ENCODE peak calls at places on chromosome 9, in five cellular contexts. One of them, this sample, is unnamed. For H3K36me3 and H3K9me3, the result is how much of the 10 kb centered on the place peaks cover.

GRCh38 chr9:121026260-121026691 is 23.8 kb downstream of the C5 start:
- DNase-seq in endothelial cell of umbilical vein: no peak
- DNase-seq in neural progenitor cell: no peak
- DNase-seq in fibroblast of lung: no peak
- DNase-seq in effector memory CD4-positive, alpha-beta T cell: no peak
- DNase-seq in this sample: no peak

GRCh38 chr9:26744362-26744965 is 148.1 kb downstream of the CAAP1 start:
- DNase-seq in endothelial cell of umbilical vein: peak
- DNase-seq in neural progenitor cell: peak
- DNase-seq in fibroblast of lung: peak
- DNase-seq in effector memory CD4-positive, alpha-beta T cell: no peak
- DNase-seq in this sample: peak

GRCh38 chr9:4691794-4692193 is 12.4 kb downstream of the CDC37L1 start:
- DNase-seq in endothelial cell of umbilical vein: no peak
- DNase-seq in neural progenitor cell: no peak
- DNase-seq in fibroblast of lung: no peak
- DNase-seq in effector memory CD4-positive, alpha-beta T cell: no peak
- DNase-seq in this sample: no peak

GRCh38 chr9:133107245-133107722 is 13.8 kb downstream of the RALGDS start:
- DNase-seq in endothelial cell of umbilical vein: no peak
- DNase-seq in neural progenitor cell: no peak
- DNase-seq in fibroblast of lung: no peak
- DNase-seq in effector memory CD4-positive, alpha-beta T cell: no peak
- DNase-seq in this sample: no peak

GRCh38 chr9:129891519-129891918 is 56.3 kb downstream of the USP20 start:
- DNase-seq in endothelial cell of umbilical vein: no peak
- DNase-seq in neural progenitor cell: no peak
- DNase-seq in fibroblast of lung: no peak
- DNase-seq in effector memory CD4-positive, alpha-beta T cell: no peak
- DNase-seq in this sample: peak

GRCh38 chr9:20353931-20354652 is 268.2 kb downstream of the MLLT3 start:
- DNase-seq in endothelial cell of umbilical vein: no peak
- DNase-seq in neural progenitor cell: no peak
- DNase-seq in fibroblast of lung: no peak
- DNase-seq in effector memory CD4-positive, alpha-beta T cell: no peak
- DNase-seq in this sample: no peak

GRCh38 chr9:72160446-72161123 is 11.3 kb downstream of the GDA start:
- DNase-seq in endothelial cell of umbilical vein: no peak
- DNase-seq in neural progenitor cell: no peak
- DNase-seq in fibroblast of lung: no peak
- DNase-seq in effector memory CD4-positive, alpha-beta T cell: no peak
- DNase-seq in this sample: no peak

GRCh38 chr9:25206027-25206426 is 472.2 kb downstream of the TUSC1 start:
- DNase-seq in endothelial cell of umbilical vein: no peak
- DNase-seq in neural progenitor cell: no peak
- DNase-seq in fibroblast of lung: no peak
- DNase-seq in effector memory CD4-positive, alpha-beta T cell: no peak
- DNase-seq in this sample: no peak

GRCh38 chr9:31541626-31542025 is 842.8 kb upstream of the ACO1 start:
- DNase-seq in endothelial cell of umbilical vein: no peak
- DNase-seq in neural progenitor cell: no peak
- DNase-seq in fibroblast of lung: no peak
- DNase-seq in effector memory CD4-positive, alpha-beta T cell: no peak
- DNase-seq in this sample: no peak

GRCh38 chr9:136514022-136514714 is 31.3 kb upstream of the SEC16A start:
- DNase-seq in endothelial cell of umbilical vein: no peak
- DNase-seq in neural progenitor cell: no peak
- DNase-seq in fibroblast of lung: no peak
- DNase-seq in effector memory CD4-positive, alpha-beta T cell: no peak
- DNase-seq in this sample: no peak

GRCh38 chr9:33133186-33133585 is 34.0 kb downstream of the B4GALT1 start:
- DNase-seq in endothelial cell of umbilical vein: no peak
- DNase-seq in neural progenitor cell: no peak
- DNase-seq in fibroblast of lung: no peak
- DNase-seq in effector memory CD4-positive, alpha-beta T cell: no peak
- DNase-seq in this sample: no peak

GRCh38 chr9:110101531-110102161 is 106.3 kb downstream of the C9orf152 start:
- DNase-seq in endothelial cell of umbilical vein: no peak
- DNase-seq in neural progenitor cell: no peak
- DNase-seq in fibroblast of lung: peak
- DNase-seq in effector memory CD4-positive, alpha-beta T cell: no peak
- DNase-seq in this sample: no peak

GRCh38 chr9:94825620-94825958 is 99.1 kb downstream of the AOPEP start:
- DNase-seq in endothelial cell of umbilical vein: no peak
- DNase-seq in neural progenitor cell: no peak
- DNase-seq in fibroblast of lung: no peak
- DNase-seq in effector memory CD4-positive, alpha-beta T cell: no peak
- DNase-seq in this sample: no peak

GRCh38 chr9:93586290-93587057 is 10.1 kb downstream of the PHF2 start:
- DNase-seq in endothelial cell of umbilical vein: no peak
- DNase-seq in neural progenitor cell: no peak
- DNase-seq in fibroblast of lung: no peak
- DNase-seq in effector memory CD4-positive, alpha-beta T cell: no peak
- DNase-seq in this sample: no peak

GRCh38 chr9:101005248-101005647 is 23.3 kb upstream of the PLPPR1 start:
- DNase-seq in endothelial cell of umbilical vein: no peak
- DNase-seq in neural progenitor cell: no peak
- DNase-seq in fibroblast of lung: no peak
- DNase-seq in effector memory CD4-positive, alpha-beta T cell: no peak
- DNase-seq in this sample: no peak

GRCh38 chr9:4324513-4324912 is 24.6 kb upstream of the GLIS3 start:
- DNase-seq in endothelial cell of umbilical vein: peak
- DNase-seq in neural progenitor cell: no peak
- DNase-seq in fibroblast of lung: peak
- DNase-seq in effector memory CD4-positive, alpha-beta T cell: no peak
- DNase-seq in this sample: no peak

GRCh38 chr9:70020217-70020616 is 23.4 kb upstream of the MAMDC2 start:
- DNase-seq in endothelial cell of umbilical vein: no peak
- DNase-seq in neural progenitor cell: no peak
- DNase-seq in fibroblast of lung: no peak
- DNase-seq in effector memory CD4-positive, alpha-beta T cell: no peak
- DNase-seq in this sample: no peak

GRCh38 chr9:136171009-136171800 is 33.7 kb downstream of the LHX3 start:
- DNase-seq in endothelial cell of umbilical vein: no peak
- DNase-seq in neural progenitor cell: peak
- DNase-seq in fibroblast of lung: peak
- DNase-seq in effector memory CD4-positive, alpha-beta T cell: no peak
- DNase-seq in this sample: no peak

GRCh38 chr9:16106211-16106610 is 553.4 kb downstream of the CCDC171 start:
- DNase-seq in endothelial cell of umbilical vein: no peak
- DNase-seq in neural progenitor cell: peak
- DNase-seq in fibroblast of lung: peak
- DNase-seq in effector memory CD4-positive, alpha-beta T cell: no peak
- DNase-seq in this sample: no peak

GRCh38 chr9:27181381-27181780 is 72.4 kb downstream of the TEK start:
- DNase-seq in endothelial cell of umbilical vein: peak
- DNase-seq in neural progenitor cell: no peak
- DNase-seq in fibroblast of lung: peak
- DNase-seq in effector memory CD4-positive, alpha-beta T cell: no peak
- DNase-seq in this sample: no peak

DNA sequence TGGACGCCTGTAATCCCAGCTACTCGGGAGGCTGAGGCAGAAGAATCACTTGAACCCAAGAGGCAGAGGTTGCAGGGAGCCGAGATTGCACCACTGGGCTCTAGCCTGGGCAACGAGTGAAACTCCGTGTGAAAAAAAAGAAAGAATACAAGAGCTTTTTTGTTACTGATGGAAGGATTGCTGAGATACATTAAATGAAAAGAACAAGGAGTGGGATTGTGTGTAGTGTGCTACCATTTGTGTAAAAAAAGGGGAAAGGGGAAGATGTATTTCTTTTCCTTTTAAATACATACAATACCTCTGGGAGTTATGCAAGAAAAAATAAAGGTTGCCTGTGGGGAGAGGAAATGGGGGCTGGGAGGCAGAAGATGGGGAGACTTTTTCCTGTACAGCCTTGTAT is 14.7 kb upstream of the GARNL3 start:
- DNase-seq in endothelial cell of umbilical vein: no peak
- DNase-seq in neural progenitor cell: no peak
- DNase-seq in fibroblast of lung: no peak
- DNase-seq in effector memory CD4-positive, alpha-beta T cell: no peak
- DNase-seq in this sample: no peak
- H3K36me3 ChIP-seq in endothelial cell of umbilical vein: under half
- H3K36me3 ChIP-seq in neural progenitor cell: under half
- H3K36me3 ChIP-seq in fibroblast of lung: under half
- H3K36me3 ChIP-seq in effector memory CD4-positive, alpha-beta T cell: under half
- H3K36me3 ChIP-seq in this sample: under half

DNA sequence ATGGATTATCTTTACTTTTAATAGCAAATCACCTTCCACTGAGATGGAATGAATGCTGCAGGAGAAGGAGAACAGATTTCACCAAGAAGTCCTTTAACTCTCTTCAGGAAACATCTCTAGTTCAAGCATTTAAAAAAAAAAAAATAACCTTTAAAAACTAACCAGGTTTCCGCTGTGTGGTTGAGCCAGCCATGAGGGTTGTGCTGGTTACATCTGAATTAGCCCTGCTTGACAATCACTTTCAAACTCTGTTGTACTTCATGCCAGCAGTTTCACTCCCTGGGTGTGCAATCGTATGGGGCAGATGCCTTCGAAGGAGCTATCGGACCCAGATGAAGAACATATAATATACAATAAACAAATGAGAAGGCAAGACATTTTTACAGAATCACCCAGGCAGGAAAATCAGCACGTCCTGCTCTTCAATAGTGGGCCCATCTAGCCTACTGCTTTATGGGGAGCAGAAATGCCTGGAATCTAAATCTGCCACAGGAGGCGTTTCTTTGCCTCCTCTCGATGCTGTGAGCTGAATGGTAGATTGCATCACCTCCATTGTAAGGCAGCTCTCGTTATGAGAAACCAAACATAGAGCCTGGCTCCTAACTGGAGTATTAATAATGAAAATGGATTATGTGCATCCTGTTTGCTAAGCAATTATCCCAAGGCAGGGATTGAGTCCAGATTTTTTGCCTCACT is 143.5 kb upstream of the SMARCA2 start:
- DNase-seq in endothelial cell of umbilical vein: no peak
- DNase-seq in neural progenitor cell: peak
- DNase-seq in fibroblast of lung: no peak
- DNase-seq in effector memory CD4-positive, alpha-beta T cell: no peak
- DNase-seq in this sample: no peak
- H3K9me3 ChIP-seq in endothelial cell of umbilical vein: under half
- H3K9me3 ChIP-seq in neural progenitor cell: under half
- H3K9me3 ChIP-seq in fibroblast of lung: under half
- H3K9me3 ChIP-seq in effector memory CD4-positive, alpha-beta T cell: under half
- H3K9me3 ChIP-seq in this sample: under half

GRCh38 chr9:127753556-127753955 is 18.5 kb upstream of the TOR2A start:
- DNase-seq in endothelial cell of umbilical vein: no peak
- DNase-seq in neural progenitor cell: no peak
- DNase-seq in fibroblast of lung: no peak
- DNase-seq in effector memory CD4-positive, alpha-beta T cell: no peak
- DNase-seq in this sample: no peak

GRCh38 chr9:127754099-127754760 is 19.1 kb upstream of the TOR2A start:
- DNase-seq in endothelial cell of umbilical vein: no peak
- DNase-seq in neural progenitor cell: peak
- DNase-seq in fibroblast of lung: no peak
- DNase-seq in effector memory CD4-positive, alpha-beta T cell: no peak
- DNase-seq in this sample: no peak

GRCh38 chr9:127753148-127753547 is 18.1 kb upstream of the TOR2A start:
- DNase-seq in endothelial cell of umbilical vein: no peak
- DNase-seq in neural progenitor cell: no peak
- DNase-seq in fibroblast of lung: no peak
- DNase-seq in effector memory CD4-positive, alpha-beta T cell: no peak
- DNase-seq in this sample: no peak

GRCh38 chr9:127749090-127749787 is 14.1 kb upstream of the TOR2A start:
- DNase-seq in endothelial cell of umbilical vein: no peak
- DNase-seq in neural progenitor cell: no peak
- DNase-seq in fibroblast of lung: no peak
- DNase-seq in effector memory CD4-positive, alpha-beta T cell: no peak
- DNase-seq in this sample: no peak

DNA sequence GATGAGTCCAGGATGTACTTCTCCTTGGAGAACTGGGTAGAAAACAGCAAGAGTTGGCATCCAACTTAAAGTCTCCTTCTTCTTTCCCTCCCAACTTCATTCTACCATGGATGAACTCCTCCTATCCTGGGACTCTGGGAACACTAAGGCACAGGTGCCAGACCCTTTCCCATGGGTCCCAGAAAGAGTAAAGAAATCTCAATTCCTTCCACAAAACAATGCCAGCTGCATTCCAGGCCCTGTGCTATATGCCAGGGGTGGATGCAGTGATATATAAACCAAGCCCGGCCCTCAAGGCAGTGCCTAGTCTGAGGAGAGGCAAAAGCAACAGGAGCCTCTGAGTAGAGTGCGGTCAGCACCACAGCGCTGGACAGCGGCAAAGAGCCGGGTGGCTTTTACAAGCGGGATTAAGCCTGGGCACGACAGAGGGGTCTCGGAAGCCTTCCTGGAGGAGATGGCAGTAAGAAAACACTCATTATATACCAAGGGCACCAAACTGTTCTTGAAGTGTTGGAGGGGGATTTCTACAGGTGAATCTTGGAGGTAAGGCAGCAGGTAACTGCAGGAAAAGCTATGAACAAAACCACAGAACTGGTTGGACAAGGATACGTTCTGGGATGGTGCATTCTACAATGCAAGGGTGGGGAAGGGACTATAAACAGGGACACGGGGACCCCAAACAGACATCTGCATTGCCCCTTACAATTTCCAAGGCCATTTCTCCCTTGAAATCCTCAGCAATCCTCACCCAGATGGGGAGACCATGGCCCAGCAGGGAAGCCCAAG is 16.4 kb upstream of the TOR2A start:
- DNase-seq in endothelial cell of umbilical vein: no peak
- DNase-seq in neural progenitor cell: peak
- DNase-seq in fibroblast of lung: peak
- DNase-seq in effector memory CD4-positive, alpha-beta T cell: no peak
- DNase-seq in this sample: no peak
- H3K4me3 ChIP-seq in endothelial cell of umbilical vein: no peak
- H3K4me3 ChIP-seq in neural progenitor cell: no peak
- H3K4me3 ChIP-seq in fibroblast of lung: no peak
- H3K4me3 ChIP-seq in effector memory CD4-positive, alpha-beta T cell: no peak
- H3K4me3 ChIP-seq in this sample: no peak

GRCh38 chr9:108185613-108186012 is 670.2 kb downstream of the ACTL7B start:
- DNase-seq in endothelial cell of umbilical vein: no peak
- DNase-seq in neural progenitor cell: no peak
- DNase-seq in fibroblast of lung: no peak
- DNase-seq in effector memory CD4-positive, alpha-beta T cell: no peak
- DNase-seq in this sample: no peak

GRCh38 chr9:108184941-108185340 is 670.8 kb downstream of the ACTL7B start:
- DNase-seq in endothelial cell of umbilical vein: peak
- DNase-seq in neural progenitor cell: no peak
- DNase-seq in fibroblast of lung: no peak
- DNase-seq in effector memory CD4-positive, alpha-beta T cell: no peak
- DNase-seq in this sample: no peak

GRCh38 chr9:108182950-108183381 is 672.8 kb downstream of the ACTL7B start:
- DNase-seq in endothelial cell of umbilical vein: peak
- DNase-seq in neural progenitor cell: no peak
- DNase-seq in fibroblast of lung: no peak
- DNase-seq in effector memory CD4-positive, alpha-beta T cell: no peak
- DNase-seq in this sample: no peak

GRCh38 chr9:108182270-108182669 is 673.5 kb downstream of the ACTL7B start:
- DNase-seq in endothelial cell of umbilical vein: no peak
- DNase-seq in neural progenitor cell: no peak
- DNase-seq in fibroblast of lung: no peak
- DNase-seq in effector memory CD4-positive, alpha-beta T cell: no peak
- DNase-seq in this sample: no peak

DNA sequence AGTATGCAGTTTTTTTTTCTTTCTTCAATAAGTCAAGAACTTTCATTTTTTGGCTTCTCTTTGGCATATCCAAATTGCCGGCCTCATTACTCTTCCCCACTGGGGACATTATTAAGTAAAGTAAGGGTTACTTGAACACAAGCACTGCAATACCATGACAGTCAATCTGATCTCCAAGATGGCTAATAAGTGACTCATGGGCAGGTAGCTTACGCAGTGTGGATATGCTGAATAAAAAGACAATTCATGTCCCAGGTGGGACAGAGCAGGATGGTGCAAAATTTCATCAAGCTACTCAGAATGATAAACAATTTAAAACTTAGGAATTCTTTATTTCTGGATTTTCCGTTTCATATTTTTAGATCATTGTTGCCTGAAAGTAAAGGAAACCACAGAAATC is 671.8 kb downstream of the ACTL7B start:
- DNase-seq in endothelial cell of umbilical vein: no peak
- DNase-seq in neural progenitor cell: no peak
- DNase-seq in fibroblast of lung: no peak
- DNase-seq in effector memory CD4-positive, alpha-beta T cell: no peak
- DNase-seq in this sample: no peak
- H3K36me3 ChIP-seq in endothelial cell of umbilical vein: under half
- H3K36me3 ChIP-seq in neural progenitor cell: under half
- H3K36me3 ChIP-seq in fibroblast of lung: under half
- H3K36me3 ChIP-seq in effector memory CD4-positive, alpha-beta T cell: under half
- H3K36me3 ChIP-seq in this sample: under half